ENCODE peak calls at places on chromosomes 4 and X, in four cellular contexts. F, J, E and S are unnamed samples.

GRCh38 chr4:81913427-81913878 is 441.7 kb upstream of the RASGEF1B start:
- DNase-seq in F (no peak), J (peak), E (no peak), S (peak)

GRCh38 chrX:137684591-137684990 is 118.7 kb downstream of the ZIC3 start:
- DNase-seq in F (no peak), J (no peak), E (no peak), S (no peak)

GRCh38 chrX:110188701-110189558 is 129.0 kb downstream of the AMMECR1 start:
- DNase-seq in F (no peak), J (no peak), E (no peak), S (no peak)

GRCh38 chrX:18424482-18425198 is 768 bp upstream of the CDKL5 start:
- DNase-seq in F (no peak), J (peak), E (no peak), S (no peak)

GRCh38 chr4:158775091-158775651 is 6.3 kb downstream of the FNIP2 start:
- DNase-seq in F (no peak), J (no peak), E (no peak), S (no peak)

GRCh38 chrX:65644621-65645287 is 22.7 kb upstream of the MSN start:
- DNase-seq in F (peak), J (peak), E (peak), S (no peak)

GRCh38 chr4:185895351-185895750 is 83.4 kb upstream of the SORBS2 start:
- DNase-seq in F (no peak), J (no peak), E (no peak), S (no peak)

GRCh38 chrX:65582450-65583082 is 48.0 kb upstream of the LAS1L start:
- DNase-seq in F (no peak), J (no peak), E (no peak), S (no peak)

GRCh38 chrX:37434362-37434761 is 85.2 kb downstream of the PRRG1 start:
- DNase-seq in F (no peak), J (no peak), E (no peak), S (no peak)
- TF ChIP-seq CTCF in F (no peak), J (no peak), E (no peak), S (no peak)

DNA sequence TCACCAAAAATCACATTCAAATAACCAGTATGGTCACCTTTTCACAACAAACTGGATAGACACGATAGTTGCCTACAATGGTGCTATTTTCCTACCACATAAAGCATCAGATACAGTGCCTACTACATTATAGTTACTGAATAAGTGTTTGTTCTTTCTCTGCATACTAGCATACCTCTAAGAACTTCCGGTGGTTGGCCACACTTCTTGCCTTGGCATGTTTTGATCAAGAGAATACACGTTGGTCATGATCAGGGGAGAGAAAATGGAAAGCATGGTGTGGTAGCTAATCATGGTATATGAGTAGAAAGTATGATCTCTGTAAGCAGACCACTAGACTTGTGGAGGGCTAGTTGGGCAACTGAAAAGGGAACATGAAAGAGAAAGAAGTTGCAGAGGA is 322.8 kb upstream of the DIAPH2 start:
- DNase-seq in F (no peak), J (no peak), E (no peak), S (no peak)
- TF ChIP-seq CTCF in F (no peak), J (no peak), E (no peak), S (no peak)

GRCh38 chrX:114075073-114075673 is 508.7 kb upstream of the HTR2C start:
- DNase-seq in F (no peak), J (no peak), E (no peak), S (no peak)
- TF ChIP-seq CTCF in F (no peak), J (peak), E (no peak), S (no peak)

GRCh38 chr4:53801373-53801772 is 210.1 kb upstream of the LNX1 start:
- DNase-seq in F (no peak), J (no peak), E (no peak), S (no peak)

GRCh38 chr4:53802500-53802899 is 211.2 kb upstream of the LNX1 start:
- DNase-seq in F (no peak), J (no peak), E (no peak), S (no peak)

GRCh38 chr4:53800741-53801140 is 209.5 kb upstream of the LNX1 start:
- DNase-seq in F (no peak), J (no peak), E (no peak), S (no peak)

GRCh38 chr4:53805291-53805690 is 214.0 kb upstream of the LNX1 start:
- DNase-seq in F (no peak), J (no peak), E (no peak), S (no peak)

DNA sequence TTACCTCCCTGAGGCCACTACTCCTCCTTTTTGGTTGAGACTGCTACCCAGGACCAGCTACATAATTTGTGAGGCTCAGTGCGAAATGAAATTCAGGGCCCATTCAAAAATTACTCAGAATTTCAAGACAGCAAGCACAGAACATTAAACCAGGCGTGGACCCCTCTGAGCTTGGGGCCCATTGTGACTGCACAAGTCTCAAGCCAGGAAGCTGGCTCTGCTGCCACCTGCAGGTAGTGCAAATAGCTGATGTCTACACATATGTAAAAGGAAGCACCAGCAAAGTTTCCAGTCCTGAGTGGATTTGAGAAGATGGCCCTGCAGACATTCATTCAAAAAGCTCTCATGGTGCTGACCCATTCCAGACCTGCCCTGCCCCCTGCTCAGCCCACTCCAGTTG is 213.4 kb upstream of the LNX1 start:
- DNase-seq in F (no peak), J (peak), E (no peak), S (peak)
- TF ChIP-seq CTCF in F (peak), J (peak), E (no peak), S (no peak)

DNA sequence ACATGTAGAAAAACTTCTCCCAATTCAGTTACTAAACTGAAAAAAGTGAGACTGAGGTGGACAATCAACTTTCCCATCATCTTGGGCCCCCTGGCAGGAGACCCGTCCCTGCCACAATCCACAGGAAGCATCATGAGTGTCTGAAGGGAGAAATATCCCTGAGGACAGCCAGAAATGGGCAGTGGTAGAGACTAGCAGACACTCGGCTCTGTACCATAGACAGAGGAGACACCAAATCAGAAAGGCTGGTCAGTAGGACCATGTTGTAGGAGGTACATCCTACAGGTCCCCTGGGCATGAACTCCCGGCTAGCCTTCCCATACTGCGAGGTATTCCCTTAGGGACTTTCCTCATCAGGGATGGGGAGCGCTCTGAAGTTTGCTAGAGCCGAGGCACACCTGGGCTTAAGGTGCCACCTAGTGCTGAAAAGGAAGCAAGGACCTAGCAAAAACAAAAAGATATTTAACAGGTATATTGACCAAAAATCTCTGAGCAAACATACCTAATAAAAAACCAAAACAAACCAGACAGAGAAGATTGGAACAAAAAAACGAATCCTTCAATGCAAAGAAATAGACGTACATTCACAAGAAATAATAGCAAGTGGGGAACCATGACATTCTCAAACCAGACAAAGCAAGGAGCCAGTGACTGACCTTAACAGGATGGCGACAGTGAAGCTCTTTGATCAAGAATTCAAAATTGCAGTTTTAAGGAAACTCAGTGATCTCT is 55.6 kb downstream of the HAUS3 start:
- DNase-seq in F (no peak), J (no peak), E (no peak), S (no peak)
- TF ChIP-seq CTCF in F (no peak), J (peak), E (no peak), S (no peak)